ENCODE peak calls at places on chromosomes 12 and 14, in five cellular contexts. R is ovary, K is bronchial epithelial cell, D is WERI-Rb-1, Z is breast epithelium. M is an unnamed sample.
A peak's percentile ranks its signal among the peaks of the same experiment; 100 is the strongest.

GRCh38 chr14:76564471-76565119 is 188.7 kb downstream of the ESRRB start:
- DNase-seq in R (no peak), K (no peak), D (no peak), Z (no peak), M (peak; percentile 71)

GRCh38 chr12:111166779-111167540 is 201.9 kb downstream of the PHETA1 start:
- DNase-seq in R (no peak), K (no peak), D (no peak), Z (no peak), M (no peak)

GRCh38 chr14:95765016-95765415 is 51.1 kb upstream of the TCL1A start:
- DNase-seq in R (no peak), K (no peak), D (no peak), Z (no peak), M (no peak)

GRCh38 chr14:69906201-69906600 is 27.0 kb downstream of the SMOC1 start:
- DNase-seq in R (no peak), K (no peak), D (no peak), Z (no peak), M (no peak)

GRCh38 chr12:47904647-47905312 is at the start of gene VDR:
- DNase-seq in R (peak; percentile 80), K (peak; percentile 81), D (peak; percentile 78), Z (peak; percentile 79), M (peak; percentile 98)

GRCh38 chr12:57813111-57813970 is 5.2 kb downstream of the AVIL start:
- DNase-seq in R (no peak), K (no peak), D (no peak), Z (no peak), M (no peak)

GRCh38 chr12:103731539-103731938 is 109.5 kb downstream of the NT5DC3 start:
- DNase-seq in R (no peak), K (no peak), D (no peak), Z (no peak), M (no peak)

GRCh38 chr12:102965281-102966155 is 8.0 kb downstream of the ASCL1 start:
- DNase-seq in R (no peak), K (no peak), D (no peak), Z (no peak), M (peak; percentile 75)

GRCh38 chr14:50308363-50308762 is 3.7 kb downstream of the L2HGDH start:
- DNase-seq in R (no peak), K (peak; percentile 55), D (no peak), Z (no peak), M (no peak)

GRCh38 chr14:86596024-86596423 is 1066.1 kb downstream of the FLRT2 start:
- DNase-seq in R (no peak), K (no peak), D (no peak), Z (no peak), M (no peak)

GRCh38 chr12:91954326-91954725 is 191.3 kb downstream of the BTG1 start:
- DNase-seq in R (no peak), K (no peak), D (no peak), Z (no peak), M (no peak)

GRCh38 chr14:88379706-88380343 is 5.6 kb upstream of the SPATA7 start:
- DNase-seq in R (no peak), K (no peak), D (no peak), Z (no peak), M (no peak)

GRCh38 chr12:10016881-10017280 is 6.5 kb downstream of the CLEC12B start:
- DNase-seq in R (no peak), K (peak; percentile 59), D (no peak), Z (no peak), M (no peak)

GRCh38 chr12:123519151-123520001 is 14.1 kb downstream of the RILPL1 start:
- DNase-seq in R (no peak), K (peak; percentile 97), D (no peak), Z (peak; percentile 81), M (no peak)

GRCh38 chr12:120324841-120325417 is 2.6 kb downstream of the PLA2G1B start:
- DNase-seq in R (no peak), K (no peak), D (no peak), Z (no peak), M (no peak)

GRCh38 chr14:89807151-89807550 is 147.4 kb downstream of the EFCAB11 start:
- DNase-seq in R (no peak), K (no peak), D (no peak), Z (no peak), M (no peak)

GRCh38 chr12:51901121-51901812 is 6.0 kb upstream of the ACVRL1 start:
- DNase-seq in R (no peak), K (no peak), D (no peak), Z (no peak), M (no peak)

GRCh38 chr12:91053951-91054715 is 3.7 kb downstream of the KERA start:
- DNase-seq in R (no peak), K (peak; percentile 53), D (no peak), Z (no peak), M (no peak)

GRCh38 chr12:56084958-56085543 is 5.1 kb downstream of the ERBB3 start:
- DNase-seq in R (no peak), K (peak; percentile 18), D (peak; percentile 60), Z (no peak), M (peak; percentile 82)

GRCh38 chr12:49673446-49674317 is 33.5 kb downstream of the FMNL3 start:
- DNase-seq in R (peak; percentile 95), K (peak; percentile 47), D (peak; percentile 91), Z (peak; percentile 81), M (peak; percentile 86)

GRCh38 chr12:79665488-79665887 is 25.3 kb downstream of the PAWR start:
- DNase-seq in R (no peak), K (no peak), D (no peak), Z (no peak), M (no peak)

GRCh38 chr14:92565040-92565717 is 51.6 kb downstream of the RIN3 start:
- DNase-seq in R (no peak), K (peak; percentile 65), D (no peak), Z (no peak), M (no peak)

GRCh38 chr14:75277000-75277795 is 1.4 kb upstream of the FOS start:
- DNase-seq in R (peak; percentile 91), K (peak; percentile 74), D (peak; percentile 79), Z (peak; percentile 91), M (peak; percentile 93)

GRCh38 chr12:12705833-12706520 is 10.0 kb upstream of the GPR19 start:
- DNase-seq in R (no peak), K (no peak), D (no peak), Z (no peak), M (no peak)

GRCh38 chr14:75911883-75912282 is 69.9 kb downstream of the TGFB3 start:
- DNase-seq in R (no peak), K (no peak), D (no peak), Z (no peak), M (peak; percentile 36)

GRCh38 chr14:20365928-20366327 is 22.5 kb downstream of the PARP2 start:
- DNase-seq in R (no peak), K (no peak), D (no peak), Z (no peak), M (no peak)
- H3K36me3 ChIP-seq in R (no peaks in the 10 kb centered on the region), K (peaks cover 20% of the 10 kb centered on the region), D (peaks cover 29% of the 10 kb centered on the region), Z (peaks cover 7% of the 10 kb centered on the region), M (peaks cover 5% of the 10 kb centered on the region)

DNA sequence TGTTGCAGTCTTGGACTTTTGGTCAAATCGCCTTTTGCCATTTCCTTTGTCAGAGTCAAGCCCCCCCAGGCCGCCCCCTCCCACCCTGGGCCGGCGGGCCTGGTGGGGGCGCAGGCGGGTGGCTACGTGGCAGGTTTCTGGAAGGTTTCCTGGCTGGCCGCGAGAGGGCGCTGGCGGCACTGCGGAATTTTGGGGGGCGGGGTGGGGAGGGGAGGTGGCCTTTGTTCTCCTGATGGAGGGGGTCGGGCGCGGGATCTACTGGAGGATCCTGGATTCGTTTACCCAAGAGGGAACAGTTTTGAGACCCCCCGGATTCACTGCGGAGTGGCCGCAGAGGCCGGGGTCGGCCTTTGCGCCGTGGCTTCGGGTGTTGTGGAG is 1.2 kb downstream of the MEG3 start:
- DNase-seq in R (peak; percentile 70), K (no peak), D (peak; percentile 46), Z (no peak), M (no peak)
- H3K4me3 ChIP-seq in R (peak overlapping the region; percentile 49), K (peak overlapping the region; percentile 29), D (peak overlapping the region; percentile 6), Z (peak overlapping the region; percentile 47), M (no peak overlapping the region)

GRCh38 chr14:20624495-20625070 is 16.9 kb downstream of the OR6S1 start:
- DNase-seq in R (peak; percentile 47), K (peak; percentile 81), D (no peak), Z (no peak), M (peak; percentile 73)

GRCh38 chr14:20628063-20628854 is 13.2 kb downstream of the OR6S1 start:
- DNase-seq in R (no peak), K (no peak), D (no peak), Z (no peak), M (no peak)

GRCh38 chr14:20626274-20626673 is 15.2 kb downstream of the OR6S1 start:
- DNase-seq in R (no peak), K (no peak), D (no peak), Z (no peak), M (no peak)

GRCh38 chr14:20630340-20631022 is 11.0 kb downstream of the OR6S1 start:
- DNase-seq in R (peak; percentile 38), K (peak; percentile 74), D (no peak), Z (no peak), M (peak; percentile 41)

DNA sequence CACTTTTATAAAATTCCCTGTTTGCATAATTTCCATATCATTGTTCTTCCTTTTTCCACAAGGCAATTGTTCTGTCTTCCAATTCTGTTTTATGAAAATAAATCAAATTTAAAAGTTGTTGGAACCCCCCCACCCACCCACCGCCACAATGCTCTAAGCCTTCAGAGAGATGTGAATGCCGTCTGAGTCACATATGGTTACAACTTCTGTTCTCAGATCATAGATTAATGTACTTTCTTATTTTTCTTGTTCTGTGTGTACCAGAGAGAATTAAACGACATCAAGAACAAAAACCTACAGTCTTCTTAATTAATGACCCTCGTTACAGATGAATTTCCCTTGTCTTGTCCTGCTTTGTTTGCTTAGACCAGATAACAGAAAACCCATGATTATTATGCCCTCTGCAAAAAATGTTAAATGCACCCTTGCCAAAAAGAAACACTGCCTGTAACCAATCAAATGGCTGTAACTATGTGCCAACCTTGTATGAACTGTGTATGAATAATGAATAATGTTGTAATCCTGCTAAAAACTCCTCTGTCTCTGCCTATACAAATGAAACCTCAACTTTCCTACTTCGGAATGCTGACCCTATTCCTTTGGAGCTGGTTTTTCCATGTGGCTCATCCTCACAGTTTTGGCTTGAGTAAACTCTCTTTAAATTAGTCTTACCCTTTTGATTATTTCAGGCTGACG is 14.0 kb downstream of the OR6S1 start:
- DNase-seq in R (no peak), K (peak; percentile 51), D (no peak), Z (no peak), M (no peak)
- H3K27me3 ChIP-seq in R (no peaks in the 10 kb centered on the region), K (no peaks in the 10 kb centered on the region), D (peaks cover 95% of the 10 kb centered on the region), Z (peaks cover 35% of the 10 kb centered on the region), M (peaks cover 29% of the 10 kb centered on the region)

GRCh38 chr12:108668532-108668931 is 34.8 kb upstream of the SELPLG start:
- DNase-seq in R (no peak), K (no peak), D (no peak), Z (no peak), M (no peak)
- H3K36me3 ChIP-seq in R (no peaks in the 10 kb centered on the region), K (peaks cover 3% of the 10 kb centered on the region), D (peaks cover 5% of the 10 kb centered on the region), Z (no peaks in the 10 kb centered on the region), M (no peaks in the 10 kb centered on the region)

M was measured in H7.